ENCODE peak calls at places on chromosome 18, in nine cellular contexts. One of them, this sample, is unnamed.

GRCh38 chr18:7754725-7755181 is 187.6 kb downstream of the PTPRM start:
- DNase-seq in fibroblast of pulmonary artery: no peak
- DNase-seq in omental fat pad: no peak
- DNase-seq in BJ: no peak
- DNase-seq in psoas muscle: no peak
- DNase-seq in fibroblast of mammary gland: no peak
- DNase-seq in CD4-positive, alpha-beta T cell: no peak
- DNase-seq in lung: no peak
- DNase-seq in HFFc6: no peak
- DNase-seq in this sample: no peak

GRCh38 chr18:63444567-63444966 is 22.3 kb upstream of the VPS4B start:
- DNase-seq in lung: no peak
- DNase-seq in psoas muscle: no peak
- DNase-seq in CD4-positive, alpha-beta T cell: no peak
- DNase-seq in fibroblast of mammary gland: peak; percentile 98
- DNase-seq in BJ: peak; percentile 47
- DNase-seq in fibroblast of pulmonary artery: peak; percentile 72
- DNase-seq in omental fat pad: no peak
- DNase-seq in HFFc6: peak; percentile 61
- DNase-seq in this sample: no peak

GRCh38 chr18:67590571-67591141 is 74.1 kb upstream of the DSEL start:
- DNase-seq in psoas muscle: no peak
- DNase-seq in BJ: no peak
- DNase-seq in fibroblast of mammary gland: peak; percentile 54
- DNase-seq in fibroblast of pulmonary artery: peak; percentile 26
- DNase-seq in HFFc6: peak; percentile 25
- DNase-seq in lung: no peak
- DNase-seq in CD4-positive, alpha-beta T cell: no peak
- DNase-seq in omental fat pad: no peak
- DNase-seq in this sample: no peak

GRCh38 chr18:12013186-12013916 is 32.0 kb downstream of the IMPA2 start:
- DNase-seq in CD4-positive, alpha-beta T cell: no peak
- DNase-seq in lung: no peak
- DNase-seq in omental fat pad: no peak
- DNase-seq in fibroblast of mammary gland: no peak
- DNase-seq in psoas muscle: no peak
- DNase-seq in fibroblast of pulmonary artery: no peak
- DNase-seq in BJ: no peak
- DNase-seq in HFFc6: no peak
- DNase-seq in this sample: no peak

GRCh38 chr18:79878741-79879358 is 72.6 kb downstream of the SLC66A2 start:
- DNase-seq in CD4-positive, alpha-beta T cell: no peak
- DNase-seq in omental fat pad: no peak
- DNase-seq in HFFc6: no peak
- DNase-seq in psoas muscle: no peak
- DNase-seq in BJ: no peak
- DNase-seq in lung: no peak
- DNase-seq in fibroblast of mammary gland: no peak
- DNase-seq in fibroblast of pulmonary artery: no peak
- DNase-seq in this sample: no peak

GRCh38 chr18:50283469-50284209 is 2.3 kb upstream of the MBD1 start:
- DNase-seq in fibroblast of mammary gland: no peak
- DNase-seq in CD4-positive, alpha-beta T cell: no peak
- DNase-seq in lung: no peak
- DNase-seq in omental fat pad: no peak
- DNase-seq in BJ: no peak
- DNase-seq in HFFc6: no peak
- DNase-seq in psoas muscle: no peak
- DNase-seq in fibroblast of pulmonary artery: no peak
- DNase-seq in this sample: no peak

GRCh38 chr18:31321719-31322118 is 3.8 kb downstream of the DSG1 start:
- DNase-seq in fibroblast of mammary gland: no peak
- DNase-seq in BJ: no peak
- DNase-seq in fibroblast of pulmonary artery: no peak
- DNase-seq in lung: no peak
- DNase-seq in omental fat pad: no peak
- DNase-seq in psoas muscle: no peak
- DNase-seq in CD4-positive, alpha-beta T cell: no peak
- DNase-seq in HFFc6: no peak
- DNase-seq in this sample: no peak

GRCh38 chr18:23619388-23619873 is 33.1 kb upstream of the NPC1 start:
- DNase-seq in BJ: no peak
- DNase-seq in fibroblast of mammary gland: peak; percentile 55
- DNase-seq in lung: no peak
- DNase-seq in HFFc6: no peak
- DNase-seq in omental fat pad: no peak
- DNase-seq in fibroblast of pulmonary artery: no peak
- DNase-seq in psoas muscle: peak; percentile 23
- DNase-seq in CD4-positive, alpha-beta T cell: no peak
- DNase-seq in this sample: no peak

GRCh38 chr18:63236990-63237389 is 82.6 kb downstream of the BCL2 start:
- DNase-seq in omental fat pad: no peak
- DNase-seq in BJ: no peak
- DNase-seq in fibroblast of mammary gland: peak; percentile 21
- DNase-seq in CD4-positive, alpha-beta T cell: no peak
- DNase-seq in psoas muscle: peak; percentile 40
- DNase-seq in lung: no peak
- DNase-seq in fibroblast of pulmonary artery: no peak
- DNase-seq in HFFc6: no peak
- DNase-seq in this sample: no peak

GRCh38 chr18:45730832-45731545 is 7.0 kb downstream of the SLC14A1 start:
- DNase-seq in psoas muscle: no peak
- DNase-seq in lung: no peak
- DNase-seq in HFFc6: peak; percentile 68
- DNase-seq in fibroblast of pulmonary artery: no peak
- DNase-seq in omental fat pad: no peak
- DNase-seq in CD4-positive, alpha-beta T cell: no peak
- DNase-seq in fibroblast of mammary gland: peak; percentile 92
- DNase-seq in BJ: peak; percentile 18
- DNase-seq in this sample: no peak

GRCh38 chr18:48663931-48664847 is 125.4 kb downstream of the CTIF start:
- DNase-seq in psoas muscle: peak; percentile 71
- DNase-seq in BJ: no peak
- DNase-seq in fibroblast of pulmonary artery: peak; percentile 59
- DNase-seq in lung: peak; percentile 81
- DNase-seq in CD4-positive, alpha-beta T cell: peak; percentile 30
- DNase-seq in omental fat pad: peak; percentile 68
- DNase-seq in fibroblast of mammary gland: peak; percentile 58
- DNase-seq in HFFc6: no peak
- DNase-seq in this sample: peak; percentile 96

GRCh38 chr18:50662177-50662576 is 102.3 kb downstream of the MAPK4 start:
- DNase-seq in CD4-positive, alpha-beta T cell: no peak
- DNase-seq in lung: no peak
- DNase-seq in BJ: no peak
- DNase-seq in HFFc6: no peak
- DNase-seq in psoas muscle: no peak
- DNase-seq in omental fat pad: no peak
- DNase-seq in fibroblast of pulmonary artery: peak; percentile 20
- DNase-seq in fibroblast of mammary gland: peak; percentile 31
- DNase-seq in this sample: no peak

GRCh38 chr18:54606835-54607212 is 15.8 kb downstream of the DYNAP start:
- DNase-seq in omental fat pad: no peak
- DNase-seq in fibroblast of mammary gland: no peak
- DNase-seq in CD4-positive, alpha-beta T cell: no peak
- DNase-seq in lung: no peak
- DNase-seq in BJ: no peak
- DNase-seq in fibroblast of pulmonary artery: no peak
- DNase-seq in psoas muscle: no peak
- DNase-seq in HFFc6: no peak
- DNase-seq in this sample: no peak

GRCh38 chr18:4468515-4468914 is 13.4 kb upstream of the DLGAP1 start:
- DNase-seq in omental fat pad: no peak
- DNase-seq in CD4-positive, alpha-beta T cell: no peak
- DNase-seq in HFFc6: no peak
- DNase-seq in fibroblast of pulmonary artery: no peak
- DNase-seq in fibroblast of mammary gland: no peak
- DNase-seq in lung: no peak
- DNase-seq in psoas muscle: no peak
- DNase-seq in BJ: no peak
- DNase-seq in this sample: no peak

GRCh38 chr18:10099539-10100140 is 185.8 kb downstream of the VAPA start:
- DNase-seq in fibroblast of pulmonary artery: no peak
- DNase-seq in psoas muscle: no peak
- DNase-seq in lung: no peak
- DNase-seq in omental fat pad: no peak
- DNase-seq in BJ: no peak
- DNase-seq in HFFc6: peak; percentile 5
- DNase-seq in CD4-positive, alpha-beta T cell: no peak
- DNase-seq in fibroblast of mammary gland: peak; percentile 61
- DNase-seq in this sample: no peak

GRCh38 chr18:67463829-67464228 is 52.7 kb downstream of the DSEL start:
- DNase-seq in omental fat pad: no peak
- DNase-seq in psoas muscle: no peak
- DNase-seq in fibroblast of mammary gland: peak; percentile 30
- DNase-seq in lung: no peak
- DNase-seq in CD4-positive, alpha-beta T cell: no peak
- DNase-seq in fibroblast of pulmonary artery: no peak
- DNase-seq in HFFc6: no peak
- DNase-seq in BJ: no peak
- DNase-seq in this sample: no peak

DNA sequence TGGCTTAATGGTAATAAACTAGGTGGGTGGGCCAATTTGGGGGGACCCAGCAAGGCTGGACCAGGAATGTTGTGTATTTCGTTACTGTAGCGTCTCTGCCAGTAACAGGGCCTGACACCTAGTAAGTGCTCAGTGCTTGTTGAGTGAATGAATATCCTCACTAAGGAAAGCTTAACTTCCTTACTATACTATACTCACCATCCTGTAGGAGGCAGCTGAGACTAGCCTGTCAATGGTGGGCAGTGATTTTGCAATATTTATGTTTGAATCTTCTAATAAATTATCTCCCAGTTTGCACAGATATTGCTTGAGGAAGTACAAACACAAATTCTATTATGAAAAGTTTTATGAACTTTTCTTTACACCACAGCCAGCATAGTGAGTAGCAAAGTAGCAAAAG is 370.7 kb upstream of the SYT4 start:
- DNase-seq in lung: no peak
- DNase-seq in psoas muscle: no peak
- DNase-seq in BJ: no peak
- DNase-seq in CD4-positive, alpha-beta T cell: no peak
- DNase-seq in fibroblast of pulmonary artery: peak; percentile 7
- DNase-seq in fibroblast of mammary gland: peak; percentile 19
- DNase-seq in omental fat pad: no peak
- DNase-seq in HFFc6: no peak
- DNase-seq in this sample: no peak
- TF ChIP-seq CTCF in lung: no peak
- TF ChIP-seq CTCF in psoas muscle: no peak
- TF ChIP-seq CTCF in BJ: peak; percentile 31
- TF ChIP-seq CTCF in CD4-positive, alpha-beta T cell: no peak
- TF ChIP-seq CTCF in fibroblast of pulmonary artery: peak; percentile 8
- TF ChIP-seq CTCF in fibroblast of mammary gland: peak; percentile 34
- TF ChIP-seq CTCF in omental fat pad: no peak
- TF ChIP-seq CTCF in HFFc6: peak; percentile 13
- TF ChIP-seq CTCF in this sample: no peak

DNA sequence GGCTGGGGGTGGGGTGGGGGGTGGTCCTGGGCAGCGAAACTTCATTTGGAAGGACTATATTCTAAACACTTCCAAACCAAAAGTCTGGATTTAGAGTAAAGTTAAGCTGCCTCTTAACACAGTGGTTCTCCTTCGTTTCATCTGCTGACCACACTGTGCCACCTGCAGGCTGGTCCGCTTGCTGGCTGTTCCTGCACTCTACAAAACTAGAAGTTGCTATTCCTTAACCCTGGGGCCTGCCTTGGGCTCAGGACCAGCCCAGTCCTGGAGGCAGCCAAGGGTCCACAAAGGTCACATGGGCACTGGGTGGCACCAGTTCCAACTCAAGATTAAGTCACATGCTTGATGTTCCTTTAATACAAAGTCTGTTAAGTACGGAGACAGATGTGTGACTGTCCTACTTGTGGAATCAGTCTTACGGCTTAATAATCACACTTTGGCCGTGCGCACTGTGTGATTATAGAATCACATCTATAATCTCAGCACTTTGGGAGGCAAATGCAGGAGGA is 195.4 kb downstream of the FAM210A start:
- DNase-seq in fibroblast of pulmonary artery: peak; percentile 55
- DNase-seq in psoas muscle: peak; percentile 67
- DNase-seq in HFFc6: no peak
- DNase-seq in CD4-positive, alpha-beta T cell: peak; percentile 17
- DNase-seq in BJ: peak; percentile 6
- DNase-seq in omental fat pad: no peak
- DNase-seq in fibroblast of mammary gland: peak; percentile 31
- DNase-seq in lung: no peak
- DNase-seq in this sample: no peak
- TF ChIP-seq CTCF in fibroblast of pulmonary artery: peak; percentile 44
- TF ChIP-seq CTCF in psoas muscle: peak; percentile 74
- TF ChIP-seq CTCF in HFFc6: peak; percentile 32
- TF ChIP-seq CTCF in CD4-positive, alpha-beta T cell: no peak
- TF ChIP-seq CTCF in BJ: peak; percentile 65
- TF ChIP-seq CTCF in omental fat pad: no peak
- TF ChIP-seq CTCF in fibroblast of mammary gland: peak; percentile 31
- TF ChIP-seq CTCF in lung: peak; percentile 40
- TF ChIP-seq CTCF in this sample: peak; percentile 63

GRCh38 chr18:77550625-77551024 is 301.0 kb downstream of the GALR1 start:
- DNase-seq in lung: no peak
- DNase-seq in HFFc6: no peak
- DNase-seq in CD4-positive, alpha-beta T cell: no peak
- DNase-seq in omental fat pad: no peak
- DNase-seq in BJ: no peak
- DNase-seq in psoas muscle: no peak
- DNase-seq in fibroblast of pulmonary artery: no peak
- DNase-seq in fibroblast of mammary gland: no peak
- DNase-seq in this sample: no peak

GRCh38 chr18:77552945-77553344 is 303.3 kb downstream of the GALR1 start:
- DNase-seq in HFFc6: no peak
- DNase-seq in BJ: no peak
- DNase-seq in fibroblast of pulmonary artery: no peak
- DNase-seq in psoas muscle: no peak
- DNase-seq in omental fat pad: no peak
- DNase-seq in fibroblast of mammary gland: no peak
- DNase-seq in CD4-positive, alpha-beta T cell: no peak
- DNase-seq in lung: no peak
- DNase-seq in this sample: no peak

GRCh38 chr18:77548790-77549420 is 299.3 kb downstream of the GALR1 start:
- DNase-seq in CD4-positive, alpha-beta T cell: no peak
- DNase-seq in fibroblast of mammary gland: no peak
- DNase-seq in omental fat pad: no peak
- DNase-seq in BJ: no peak
- DNase-seq in fibroblast of pulmonary artery: no peak
- DNase-seq in lung: no peak
- DNase-seq in psoas muscle: peak; percentile 25
- DNase-seq in HFFc6: no peak
- DNase-seq in this sample: no peak

GRCh38 chr18:77554061-77554460 is 304.4 kb downstream of the GALR1 start:
- DNase-seq in fibroblast of pulmonary artery: no peak
- DNase-seq in lung: no peak
- DNase-seq in CD4-positive, alpha-beta T cell: no peak
- DNase-seq in BJ: no peak
- DNase-seq in psoas muscle: no peak
- DNase-seq in omental fat pad: no peak
- DNase-seq in HFFc6: no peak
- DNase-seq in fibroblast of mammary gland: no peak
- DNase-seq in this sample: no peak

GRCh38 chr18:77551055-77551454 is 301.4 kb downstream of the GALR1 start:
- DNase-seq in fibroblast of pulmonary artery: no peak
- DNase-seq in CD4-positive, alpha-beta T cell: no peak
- DNase-seq in BJ: no peak
- DNase-seq in psoas muscle: no peak
- DNase-seq in HFFc6: no peak
- DNase-seq in omental fat pad: no peak
- DNase-seq in fibroblast of mammary gland: no peak
- DNase-seq in lung: no peak
- DNase-seq in this sample: no peak
- TF ChIP-seq CTCF in fibroblast of pulmonary artery: no peak
- TF ChIP-seq CTCF in CD4-positive, alpha-beta T cell: no peak
- TF ChIP-seq CTCF in BJ: no peak
- TF ChIP-seq CTCF in psoas muscle: no peak
- TF ChIP-seq CTCF in HFFc6: no peak
- TF ChIP-seq CTCF in omental fat pad: no peak
- TF ChIP-seq CTCF in fibroblast of mammary gland: no peak
- TF ChIP-seq CTCF in lung: no peak
- TF ChIP-seq CTCF in this sample: no peak

GRCh38 chr18:74310411-74310810 is 5.2 kb upstream of the C18orf63 start:
- DNase-seq in HFFc6: peak; percentile 71
- DNase-seq in CD4-positive, alpha-beta T cell: no peak
- DNase-seq in omental fat pad: no peak
- DNase-seq in fibroblast of pulmonary artery: peak; percentile 64
- DNase-seq in lung: no peak
- DNase-seq in BJ: no peak
- DNase-seq in fibroblast of mammary gland: peak; percentile 71
- DNase-seq in psoas muscle: no peak
- DNase-seq in this sample: no peak
- TF ChIP-seq CTCF in HFFc6: peak; percentile 67
- TF ChIP-seq CTCF in CD4-positive, alpha-beta T cell: peak; percentile 55
- TF ChIP-seq CTCF in omental fat pad: no peak
- TF ChIP-seq CTCF in fibroblast of pulmonary artery: peak; percentile 54
- TF ChIP-seq CTCF in lung: no peak
- TF ChIP-seq CTCF in BJ: peak; percentile 52
- TF ChIP-seq CTCF in fibroblast of mammary gland: peak; percentile 56
- TF ChIP-seq CTCF in psoas muscle: peak; percentile 8
- TF ChIP-seq CTCF in this sample: no peak